ENCODE peak calls at places on chromosomes 1 and 21, in five cellular contexts. U is IMR-90, E is H1, X is mesenchymal stem cell, O is H9. H is an unnamed sample.

GRCh38 chr1:34829250-34829649 is 30.3 kb downstream of the SMIM12 start:
- DNase-seq in U (no peak), X (no peak), O (no peak), E (peak; percentile 19), H (no peak)

GRCh38 chr1:241139047-241139446 is 218.0 kb downstream of the RGS7 start:
- DNase-seq in U (no peak), O (no peak), E (no peak), X (no peak), H (no peak)

GRCh38 chr1:33860671-33861070 is 3.2 kb upstream of the HMGB4 start:
- DNase-seq in O (no peak), X (no peak), E (no peak), U (no peak), H (no peak)

GRCh38 chr1:117697220-117697781 is 91.5 kb downstream of the TENT5C start:
- DNase-seq in E (no peak), U (peak; percentile 33), X (peak; percentile 57), O (no peak), H (no peak)

GRCh38 chr1:225677350-225678124 is 24.6 kb upstream of the ENAH start:
- DNase-seq in E (peak; percentile 79), O (peak; percentile 70), U (no peak), X (no peak), H (no peak)

GRCh38 chr1:168234846-168235547 is 9.2 kb downstream of the SFT2D2 start:
- DNase-seq in O (peak; percentile 59), X (peak; percentile 49), E (no peak), U (peak; percentile 43), H (no peak)

GRCh38 chr21:41245509-41246135 is 71.0 kb upstream of the FAM3B start:
- DNase-seq in E (peak; percentile 37), U (no peak), O (no peak), X (no peak), H (no peak)

GRCh38 chr1:220717800-220718640 is 27.9 kb downstream of the C1orf115 start:
- DNase-seq in O (no peak), U (no peak), X (no peak), E (no peak), H (no peak)

GRCh38 chr1:200665851-200666250 is 3.9 kb downstream of the DDX59 start:
- DNase-seq in X (no peak), U (no peak), E (no peak), O (no peak), H (no peak)

GRCh38 chr1:3473381-3473844 is 18.9 kb downstream of the ARHGEF16 start:
- DNase-seq in E (no peak), U (peak; percentile 83), O (no peak), X (no peak), H (no peak)

GRCh38 chr21:45253633-45254556 is 33.8 kb downstream of the POFUT2 start:
- DNase-seq in X (no peak), E (peak; percentile 36), O (no peak), U (no peak), H (no peak)

GRCh38 chr1:236608930-236609726 is 4.8 kb upstream of the HEATR1 start:
- DNase-seq in O (peak; percentile 69), E (peak; percentile 75), U (peak; percentile 35), X (peak; percentile 63), H (peak; percentile 48)

GRCh38 chr1:77313491-77313890 is 31.7 kb downstream of the AK5 start:
- DNase-seq in U (peak; percentile 15), E (peak; percentile 64), O (peak; percentile 76), X (peak; percentile 28), H (peak; percentile 17)

GRCh38 chr1:112011231-112011630 is 21.8 kb upstream of the KCND3 start:
- DNase-seq in O (no peak), X (no peak), E (no peak), U (peak; percentile 29), H (no peak)

GRCh38 chr1:64167176-64167575 is 36.2 kb upstream of the UBE2U start:
- DNase-seq in O (no peak), E (no peak), X (no peak), U (peak; percentile 56), H (no peak)

GRCh38 chr1:64173300-64173940 is 30.0 kb upstream of the UBE2U start:
- DNase-seq in X (peak; percentile 20), E (no peak), O (no peak), U (no peak), H (no peak)

GRCh38 chr1:64175639-64176038 is 27.8 kb upstream of the UBE2U start:
- DNase-seq in X (no peak), U (no peak), E (no peak), O (no peak), H (no peak)

GRCh38 chr1:64171797-64172281 is 31.6 kb upstream of the UBE2U start:
- DNase-seq in U (peak; percentile 85), E (no peak), O (no peak), X (peak; percentile 69), H (no peak)

GRCh38 chr1:64172458-64172983 is 30.9 kb upstream of the UBE2U start:
- DNase-seq in O (no peak), X (peak; percentile 60), E (no peak), U (peak; percentile 69), H (no peak)
- H2BK15ac ChIP-seq in O (no peak overlapping the region), X (no peak overlapping the region), E (no peak overlapping the region), U (peak overlapping the region; percentile 25), H (no peak overlapping the region)

GRCh38 chr1:158150512-158150911 is 30.2 kb upstream of the CD1D start:
- DNase-seq in X (no peak), U (no peak), E (no peak), O (no peak), H (no peak)

GRCh38 chr1:158149175-158149574 is 31.5 kb upstream of the CD1D start:
- DNase-seq in X (no peak), O (no peak), U (no peak), E (no peak), H (no peak)

GRCh38 chr1:158147396-158148353 is 33.0 kb upstream of the CD1D start:
- DNase-seq in E (no peak), U (no peak), O (no peak), X (no peak), H (no peak)

GRCh38 chr1:158148458-158148857 is 32.2 kb upstream of the CD1D start:
- DNase-seq in U (no peak), X (no peak), O (no peak), E (no peak), H (no peak)

DNA sequence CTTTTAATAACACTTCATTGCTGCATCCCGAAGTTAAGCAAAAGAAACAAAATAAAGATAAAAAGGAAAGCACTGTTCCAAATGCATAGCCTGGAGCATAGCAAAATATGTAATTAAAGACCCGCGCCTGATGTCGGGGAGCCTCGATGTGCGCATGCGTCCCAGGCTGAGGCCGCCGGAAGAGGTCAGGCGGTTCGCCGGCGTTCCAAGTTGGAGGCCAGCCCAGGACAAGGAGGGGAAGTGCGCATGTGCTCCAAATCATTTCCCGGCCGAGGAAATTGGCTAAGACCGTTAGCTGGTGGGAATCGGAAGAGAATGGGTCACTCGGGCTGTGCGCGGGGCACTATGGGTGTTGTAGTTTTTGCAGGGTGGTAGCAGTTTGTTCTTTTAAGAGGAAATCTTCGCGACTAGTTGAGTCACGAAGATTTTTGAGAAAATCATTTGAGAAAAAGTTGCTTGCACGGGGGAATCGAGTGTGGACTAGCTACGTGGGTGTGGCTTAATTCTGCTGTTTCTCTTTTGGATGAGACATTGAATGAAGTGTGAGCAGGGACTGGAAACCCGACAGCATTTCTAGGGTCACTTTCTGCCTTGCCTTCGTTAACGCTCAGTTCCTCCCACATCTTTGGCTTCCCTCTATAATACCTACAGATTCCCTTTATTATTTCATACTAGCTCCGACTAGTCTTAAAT is 31.0 kb upstream of the CD1D start:
- DNase-seq in U (peak; percentile 95), O (peak; percentile 94), X (peak; percentile 94), E (peak; percentile 87), H (peak; percentile 84)
- H3K9me3 ChIP-seq in U (no peaks in the 10 kb centered on the region), O (no peaks in the 10 kb centered on the region), X (no peaks in the 10 kb centered on the region), E (no peaks in the 10 kb centered on the region), H (no peaks in the 10 kb centered on the region)

GRCh38 chr1:145927916-145928647 is 798 bp upstream of the RBM8A start:
- DNase-seq in X (no peak), U (no peak), E (no peak), O (no peak), H (no peak)
- H2BK15ac ChIP-seq in X (no peak overlapping the region), U (no peak overlapping the region), E (no peak overlapping the region), O (no peak overlapping the region), H (no peak overlapping the region)

GRCh38 chr21:8997011-8997440 is 1524.4 kb upstream of the TPTE start:
- DNase-seq in O (no peak), E (no peak), U (no peak), X (no peak), H (no peak)
- H3K9me3 ChIP-seq in O (peaks cover 80% of the 10 kb centered on the region), E (peaks cover 74% of the 10 kb centered on the region), U (peaks cover 19% of the 10 kb centered on the region), X (peaks cover 15% of the 10 kb centered on the region), H (peaks cover 22% of the 10 kb centered on the region)

DNA sequence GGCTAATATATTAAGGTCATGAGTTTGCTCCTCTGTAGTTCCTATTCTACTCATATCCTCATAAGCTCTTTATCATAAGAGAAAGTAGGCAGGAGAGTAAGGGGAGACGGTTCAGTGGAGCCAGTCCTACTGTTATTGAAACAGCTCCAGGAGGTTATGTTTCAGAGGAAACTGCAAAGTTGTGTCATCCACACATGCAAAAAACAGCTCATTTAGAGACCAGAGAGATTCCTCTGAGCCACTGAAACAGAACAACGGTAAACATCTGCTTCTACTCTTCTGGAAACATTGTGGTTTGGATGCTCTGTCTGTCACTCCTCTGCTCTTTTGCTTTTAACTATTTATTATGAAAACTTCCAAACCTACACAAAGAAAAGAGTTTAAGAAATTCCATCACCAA is 66.3 kb upstream of the PPP2R5A start:
- DNase-seq in E (no peak), U (peak; percentile 89), O (no peak), X (peak; percentile 77), H (no peak)
- H2BK15ac ChIP-seq in E (no peak overlapping the region), U (no peak overlapping the region), O (no peak overlapping the region), X (no peak overlapping the region), H (no peak overlapping the region)

DNA sequence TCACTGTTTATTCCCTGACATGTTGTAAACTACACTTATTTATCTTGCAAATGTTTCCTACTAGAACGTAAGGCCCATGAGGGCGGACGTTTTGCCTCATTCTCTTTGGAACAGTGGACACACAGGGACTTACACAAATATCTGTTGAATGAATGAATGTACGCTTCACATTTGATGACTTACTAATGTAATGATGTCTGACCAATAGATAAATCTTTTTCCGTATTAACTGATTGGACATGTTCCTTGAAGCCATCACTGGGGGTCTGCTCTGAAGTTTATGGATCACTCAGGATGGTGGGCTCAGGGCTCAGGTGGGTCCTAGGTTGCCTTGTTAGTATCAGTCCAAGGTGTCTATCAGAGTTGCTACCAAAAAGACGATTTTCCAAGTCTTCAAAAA is 763.2 kb upstream of the TPTE start:
- DNase-seq in O (no peak), E (no peak), X (no peak), U (no peak), H (no peak)
- H3K9me3 ChIP-seq in O (peaks cover 98% of the 10 kb centered on the region), E (peaks cover 73% of the 10 kb centered on the region), X (peaks cover 15% of the 10 kb centered on the region), U (peaks cover 34% of the 10 kb centered on the region), H (no peaks in the 10 kb centered on the region)

DNA sequence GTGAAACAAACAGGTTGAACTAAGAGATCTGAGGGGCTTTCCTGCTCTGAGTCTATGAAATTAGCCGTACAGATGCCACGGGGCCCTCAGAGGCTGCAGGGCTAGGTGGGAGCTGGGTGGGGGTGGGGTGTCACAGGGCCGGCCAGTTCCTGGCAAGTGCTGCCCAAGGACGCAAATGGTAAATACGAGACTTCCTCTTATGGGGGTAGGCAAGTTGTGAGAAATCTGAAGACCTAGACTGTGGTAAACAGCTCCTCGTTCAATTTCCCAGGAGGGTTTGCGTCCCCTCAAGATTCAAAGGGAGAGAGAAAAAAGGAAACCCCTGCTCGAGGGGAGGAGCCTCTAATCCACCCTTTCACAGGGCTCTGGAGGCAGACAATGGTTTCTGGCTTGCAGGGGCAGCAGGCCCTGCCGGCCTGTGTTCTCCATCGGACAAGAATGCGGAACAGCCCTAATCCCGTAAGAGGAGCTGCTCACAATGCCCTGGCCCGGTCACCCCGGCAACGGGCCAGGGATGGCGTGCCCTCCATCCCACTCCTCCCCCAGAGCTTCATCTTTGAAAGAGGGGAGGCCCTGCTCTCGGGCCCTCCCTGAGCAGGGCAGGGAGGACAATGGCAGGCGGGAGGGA is 7.8 kb downstream of the NUAK2 start:
- DNase-seq in O (peak; percentile 94), U (peak; percentile 86), E (peak; percentile 79), X (peak; percentile 74), H (peak; percentile 98)
- H2BK15ac ChIP-seq in O (no peak overlapping the region), U (peak overlapping the region; percentile 60), E (no peak overlapping the region), X (peak overlapping the region; percentile 1), H (no peak overlapping the region)

GRCh38 chr1:47940779-47941178 is 56.4 kb downstream of the TRABD2B start:
- DNase-seq in U (no peak), O (no peak), X (no peak), E (peak; percentile 14), H (no peak)
- H3K9me3 ChIP-seq in U (no peaks in the 10 kb centered on the region), O (no peaks in the 10 kb centered on the region), X (no peaks in the 10 kb centered on the region), E (no peaks in the 10 kb centered on the region), H (no peaks in the 10 kb centered on the region)